ENCODE peak calls at places on chromosomes 12 and 14, in six cellular contexts. P, U, K, G, W and M are unnamed samples.

GRCh38 chr14:48398675-48399282 is 723.4 kb upstream of the MDGA2 start:
- DNase-seq in P (no peak), U (peak; percentile 63), K (no peak), G (peak; percentile 28), W (peak; percentile 31), M (no peak)

GRCh38 chr12:83388551-83388950 is 701.8 kb downstream of the TMTC2 start:
- DNase-seq in P (no peak), U (no peak), K (no peak), G (no peak), W (no peak), M (no peak)

GRCh38 chr14:89240414-89240813 is 176.6 kb downstream of the FOXN3 start:
- DNase-seq in P (no peak), U (no peak), K (no peak), G (no peak), W (no peak), M (peak; percentile 52)

GRCh38 chr12:62730649-62731377 is 204.1 kb downstream of the PPM1H start:
- DNase-seq in P (no peak), U (no peak), K (no peak), G (peak; percentile 73), W (no peak), M (no peak)

GRCh38 chr12:21354641-21355040 is 18.1 kb upstream of the IAPP start:
- DNase-seq in P (no peak), U (no peak), K (no peak), G (no peak), W (no peak), M (no peak)

GRCh38 chr12:111976860-111977259 is 36.1 kb downstream of the TMEM116 start:
- DNase-seq in P (no peak), U (no peak), K (no peak), G (no peak), W (no peak), M (no peak)

GRCh38 chr14:92463141-92463540 is 50.4 kb upstream of the RIN3 start:
- DNase-seq in P (no peak), U (no peak), K (peak; percentile 34), G (no peak), W (no peak), M (no peak)

GRCh38 chr12:76927170-76927784 is 48.5 kb upstream of the CSRP2 start:
- DNase-seq in P (peak; percentile 56), U (peak; percentile 72), K (peak; percentile 47), G (no peak), W (no peak), M (no peak)

GRCh38 chr12:105077435-105077834 is 6.8 kb downstream of the ALDH1L2 start:
- DNase-seq in P (no peak), U (no peak), K (no peak), G (no peak), W (no peak), M (no peak)

GRCh38 chr14:99772371-99773283 is 20.6 kb upstream of the EML1 start:
- DNase-seq in P (no peak), U (no peak), K (no peak), G (no peak), W (no peak), M (no peak)

GRCh38 chr12:109137055-109137454 is 20.7 kb downstream of the ACACB start:
- DNase-seq in P (no peak), U (no peak), K (no peak), G (no peak), W (no peak), M (no peak)

GRCh38 chr12:93982847-93983315 is 165.5 kb upstream of the PLXNC1 start:
- DNase-seq in P (peak; percentile 19), U (no peak), K (peak; percentile 30), G (peak; percentile 49), W (peak; percentile 47), M (peak; percentile 76)